ENCODE peak calls at places on chromosome 19, in seven cellular contexts. One of them, this sample, is unnamed.

GRCh38 chr19:38778733-38779132 is 5.4 kb upstream of the LGALS7 start:
- DNase-seq in GM12878: no peak
- DNase-seq in HepG2: no peak
- DNase-seq in HCT116: no peak
- DNase-seq in H1: no peak
- DNase-seq in K562: no peak
- DNase-seq in Panc1: no peak
- DNase-seq in this sample: no peak

GRCh38 chr19:55538132-55538531 is 1.2 kb upstream of the SBK2 start:
- DNase-seq in GM12878: no peak
- DNase-seq in HepG2: no peak
- DNase-seq in HCT116: no peak
- DNase-seq in H1: no peak
- DNase-seq in K562: no peak
- DNase-seq in Panc1: no peak
- DNase-seq in this sample: no peak

GRCh38 chr19:55216461-55217198 is 7.3 kb upstream of the PTPRH start:
- DNase-seq in GM12878: no peak
- DNase-seq in HepG2: peak
- DNase-seq in HCT116: peak
- DNase-seq in H1: peak
- DNase-seq in K562: peak
- DNase-seq in Panc1: peak
- DNase-seq in this sample: peak

GRCh38 chr19:42316223-42317211 is 3.4 kb downstream of the TMEM145 start:
- DNase-seq in GM12878: peak
- DNase-seq in HepG2: peak
- DNase-seq in HCT116: no peak
- DNase-seq in H1: no peak
- DNase-seq in K562: peak
- DNase-seq in Panc1: no peak
- DNase-seq in this sample: peak

GRCh38 chr19:41541990-41542584 is 33.9 kb upstream of the CEACAM21 start:
- DNase-seq in GM12878: no peak
- DNase-seq in HepG2: peak
- DNase-seq in HCT116: peak
- DNase-seq in H1: no peak
- DNase-seq in K562: peak
- DNase-seq in Panc1: no peak
- DNase-seq in this sample: peak

GRCh38 chr19:49224856-49225255 is 67.3 kb downstream of the TRPM4 start:
- DNase-seq in GM12878: no peak
- DNase-seq in HepG2: peak
- DNase-seq in HCT116: peak
- DNase-seq in H1: peak
- DNase-seq in K562: peak
- DNase-seq in Panc1: no peak
- DNase-seq in this sample: peak

GRCh38 chr19:20858218-20858617 is 64.8 kb upstream of the ZNF85 start:
- DNase-seq in GM12878: no peak
- DNase-seq in HepG2: no peak
- DNase-seq in HCT116: no peak
- DNase-seq in H1: no peak
- DNase-seq in K562: no peak
- DNase-seq in Panc1: no peak
- DNase-seq in this sample: no peak

GRCh38 chr19:16017138-16017490 is 59.2 kb upstream of the TPM4 start:
- DNase-seq in GM12878: no peak
- DNase-seq in HepG2: no peak
- DNase-seq in HCT116: no peak
- DNase-seq in H1: no peak
- DNase-seq in K562: no peak
- DNase-seq in Panc1: no peak
- DNase-seq in this sample: peak

GRCh38 chr19:41426952-41427646 is at the start of gene B3GNT8:
- DNase-seq in GM12878: no peak
- DNase-seq in HepG2: peak
- DNase-seq in HCT116: no peak
- DNase-seq in H1: peak
- DNase-seq in K562: peak
- DNase-seq in Panc1: no peak
- DNase-seq in this sample: peak

GRCh38 chr19:55118401-55118991 is 1.1 kb upstream of the PPP1R12C start:
- DNase-seq in GM12878: no peak
- DNase-seq in HepG2: no peak
- DNase-seq in HCT116: no peak
- DNase-seq in H1: peak
- DNase-seq in K562: peak
- DNase-seq in Panc1: no peak
- DNase-seq in this sample: no peak

GRCh38 chr19:48696353-48697010 is 711 bp downstream of the FUT2 start:
- DNase-seq in GM12878: no peak
- DNase-seq in HepG2: no peak
- DNase-seq in HCT116: no peak
- DNase-seq in H1: no peak
- DNase-seq in K562: no peak
- DNase-seq in Panc1: no peak
- DNase-seq in this sample: no peak

GRCh38 chr19:45130888-45131615 is 29.7 kb downstream of the NKPD1 start:
- DNase-seq in GM12878: no peak
- DNase-seq in HepG2: peak
- DNase-seq in HCT116: peak
- DNase-seq in H1: no peak
- DNase-seq in K562: no peak
- DNase-seq in Panc1: no peak
- DNase-seq in this sample: no peak

GRCh38 chr19:7986321-7987083 is 18.9 kb downstream of the ELAVL1 start:
- DNase-seq in GM12878: no peak
- DNase-seq in HepG2: no peak
- DNase-seq in HCT116: no peak
- DNase-seq in H1: no peak
- DNase-seq in K562: no peak
- DNase-seq in Panc1: peak
- DNase-seq in this sample: no peak

GRCh38 chr19:13978306-13978705 is 26.0 kb downstream of the DCAF15 start:
- DNase-seq in GM12878: no peak
- DNase-seq in HepG2: no peak
- DNase-seq in HCT116: no peak
- DNase-seq in H1: peak
- DNase-seq in K562: peak
- DNase-seq in Panc1: no peak
- DNase-seq in this sample: peak

GRCh38 chr19:42105358-42105757 is 26.9 kb downstream of the POU2F2 start:
- DNase-seq in GM12878: no peak
- DNase-seq in HepG2: no peak
- DNase-seq in HCT116: no peak
- DNase-seq in H1: no peak
- DNase-seq in K562: no peak
- DNase-seq in Panc1: no peak
- DNase-seq in this sample: no peak

GRCh38 chr19:19306191-19306590 is 14.1 kb downstream of the SUGP1 start:
- DNase-seq in GM12878: no peak
- DNase-seq in HepG2: no peak
- DNase-seq in HCT116: no peak
- DNase-seq in H1: no peak
- DNase-seq in K562: no peak
- DNase-seq in Panc1: no peak
- DNase-seq in this sample: no peak

GRCh38 chr19:5036733-5037681 is 68.1 kb downstream of the KDM4B start:
- DNase-seq in GM12878: no peak
- DNase-seq in HepG2: no peak
- DNase-seq in HCT116: no peak
- DNase-seq in H1: no peak
- DNase-seq in K562: no peak
- DNase-seq in Panc1: no peak
- DNase-seq in this sample: peak

GRCh38 chr19:5039642-5040543 is 71.0 kb downstream of the KDM4B start:
- DNase-seq in GM12878: no peak
- DNase-seq in HepG2: no peak
- DNase-seq in HCT116: no peak
- DNase-seq in H1: no peak
- DNase-seq in K562: no peak
- DNase-seq in Panc1: no peak
- DNase-seq in this sample: no peak

GRCh38 chr19:5035817-5036732 is 67.2 kb downstream of the KDM4B start:
- DNase-seq in GM12878: no peak
- DNase-seq in HepG2: no peak
- DNase-seq in HCT116: no peak
- DNase-seq in H1: no peak
- DNase-seq in K562: no peak
- DNase-seq in Panc1: no peak
- DNase-seq in this sample: no peak

GRCh38 chr19:5038631-5039271 is 69.8 kb downstream of the KDM4B start:
- DNase-seq in GM12878: no peak
- DNase-seq in HepG2: peak
- DNase-seq in HCT116: no peak
- DNase-seq in H1: no peak
- DNase-seq in K562: peak
- DNase-seq in Panc1: no peak
- DNase-seq in this sample: peak

DNA sequence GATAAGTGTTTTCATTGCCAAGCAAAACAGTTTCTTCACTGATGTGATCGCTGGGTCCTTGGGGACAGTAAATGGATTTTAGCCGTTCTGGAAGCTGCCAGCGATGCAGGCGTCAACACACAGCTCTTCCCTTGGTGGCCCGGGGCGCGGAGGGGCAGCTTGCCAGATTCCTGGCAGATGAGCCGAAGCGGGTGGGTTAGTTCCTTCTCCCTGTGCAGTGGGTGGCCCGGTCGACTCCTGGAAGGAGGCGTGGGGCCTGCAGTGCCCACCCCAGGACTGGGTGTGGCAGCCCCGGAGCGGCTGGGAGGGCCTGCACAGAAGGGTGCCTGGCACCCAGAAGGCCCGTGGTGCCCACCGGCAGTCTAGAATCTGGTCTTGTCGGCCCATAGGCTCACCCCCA is 69.0 kb downstream of the KDM4B start:
- DNase-seq in GM12878: no peak
- DNase-seq in HepG2: no peak
- DNase-seq in HCT116: no peak
- DNase-seq in H1: no peak
- DNase-seq in K562: no peak
- DNase-seq in Panc1: no peak
- DNase-seq in this sample: peak
- TF ChIP-seq SIN3A in GM12878: no peak
- TF ChIP-seq SIN3A in HepG2: no peak
- TF ChIP-seq SIN3A in HCT116: no peak
- TF ChIP-seq SIN3A in H1: no peak
- TF ChIP-seq SIN3A in K562: no peak
- TF ChIP-seq SIN3A in Panc1: no peak
- TF ChIP-seq SIN3A in this sample: no peak

DNA sequence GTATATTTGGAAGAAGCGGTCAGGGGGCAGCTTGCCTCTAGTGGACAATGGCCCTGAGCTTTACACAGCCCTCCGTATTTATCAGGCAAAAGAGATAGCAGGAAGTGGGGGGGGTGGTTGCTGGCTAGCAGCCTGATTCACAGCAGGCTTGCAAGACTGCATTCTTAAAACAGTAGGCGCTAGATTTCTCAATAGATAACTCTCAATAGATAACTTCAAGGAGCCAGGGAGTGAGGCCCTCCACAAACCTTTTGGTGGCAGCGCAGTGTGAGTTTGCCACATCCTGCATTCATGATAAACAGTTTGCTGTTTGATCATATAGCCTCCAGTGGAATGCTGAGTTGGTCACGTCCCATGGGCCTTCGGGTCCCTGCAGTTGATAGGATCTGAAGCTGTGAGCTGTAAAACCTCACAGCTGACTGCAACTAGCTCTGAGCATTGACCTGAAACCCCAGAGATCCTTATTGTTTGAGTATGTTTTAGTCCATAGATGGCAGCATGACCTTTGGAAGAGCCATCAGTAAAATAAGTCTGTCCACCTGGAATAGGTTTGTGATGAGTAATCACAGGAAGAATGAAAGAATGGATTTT is 12.2 kb downstream of the FPR3 start:
- DNase-seq in GM12878: no peak
- DNase-seq in HepG2: peak
- DNase-seq in HCT116: no peak
- DNase-seq in H1: peak
- DNase-seq in K562: peak
- DNase-seq in Panc1: no peak
- DNase-seq in this sample: no peak
- TF ChIP-seq SIN3A in GM12878: no peak
- TF ChIP-seq SIN3A in HepG2: no peak
- TF ChIP-seq SIN3A in HCT116: no peak
- TF ChIP-seq SIN3A in H1: no peak
- TF ChIP-seq SIN3A in K562: no peak
- TF ChIP-seq SIN3A in Panc1: no peak
- TF ChIP-seq SIN3A in this sample: no peak

GRCh38 chr19:10393137-10393536 is 10.2 kb downstream of the CDC37 start:
- DNase-seq in GM12878: no peak
- DNase-seq in HepG2: no peak
- DNase-seq in HCT116: no peak
- DNase-seq in H1: no peak
- DNase-seq in K562: no peak
- DNase-seq in Panc1: no peak
- DNase-seq in this sample: no peak

GRCh38 chr19:10389863-10390262 is 9.5 kb upstream of the TYK2 start:
- DNase-seq in GM12878: no peak
- DNase-seq in HepG2: no peak
- DNase-seq in HCT116: no peak
- DNase-seq in H1: no peak
- DNase-seq in K562: no peak
- DNase-seq in Panc1: no peak
- DNase-seq in this sample: no peak

GRCh38 chr19:10390652-10391286 is 10.4 kb upstream of the TYK2 start:
- DNase-seq in GM12878: no peak
- DNase-seq in HepG2: peak
- DNase-seq in HCT116: peak
- DNase-seq in H1: no peak
- DNase-seq in K562: peak
- DNase-seq in Panc1: peak
- DNase-seq in this sample: peak

GRCh38 chr19:10392120-10392519 is 11.2 kb downstream of the CDC37 start:
- DNase-seq in GM12878: no peak
- DNase-seq in HepG2: no peak
- DNase-seq in HCT116: no peak
- DNase-seq in H1: no peak
- DNase-seq in K562: no peak
- DNase-seq in Panc1: no peak
- DNase-seq in this sample: no peak

DNA sequence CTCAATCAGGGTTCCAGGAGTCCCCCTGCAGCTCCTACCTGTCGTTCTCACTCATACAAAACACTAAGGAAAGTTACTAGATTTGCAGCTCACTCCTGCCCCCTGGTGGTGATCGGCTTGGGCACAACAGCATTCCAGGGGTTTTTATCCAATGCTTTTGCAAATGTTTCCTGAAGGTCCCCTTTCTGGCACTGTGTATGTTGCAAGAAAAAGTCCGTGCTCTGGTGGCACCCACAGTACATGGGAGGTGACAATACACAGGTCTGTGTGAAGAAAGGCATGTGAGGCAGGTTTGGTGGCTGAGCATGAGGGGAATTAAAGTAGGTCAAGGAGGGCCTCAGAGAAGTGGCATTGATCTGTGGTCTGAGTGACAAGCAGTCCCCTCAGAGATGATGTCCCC is 8.6 kb upstream of the TYK2 start:
- DNase-seq in GM12878: peak
- DNase-seq in HepG2: peak
- DNase-seq in HCT116: peak
- DNase-seq in H1: peak
- DNase-seq in K562: peak
- DNase-seq in Panc1: peak
- DNase-seq in this sample: peak
- TF ChIP-seq SIN3A in GM12878: no peak
- TF ChIP-seq SIN3A in HepG2: no peak
- TF ChIP-seq SIN3A in HCT116: no peak
- TF ChIP-seq SIN3A in H1: no peak
- TF ChIP-seq SIN3A in K562: no peak
- TF ChIP-seq SIN3A in Panc1: no peak
- TF ChIP-seq SIN3A in this sample: peak

GRCh38 chr19:4578552-4579248 is 19.2 kb upstream of the SEMA6B start:
- DNase-seq in GM12878: no peak
- DNase-seq in HepG2: no peak
- DNase-seq in HCT116: no peak
- DNase-seq in H1: no peak
- DNase-seq in K562: no peak
- DNase-seq in Panc1: no peak
- DNase-seq in this sample: peak
- TF ChIP-seq SIN3A in GM12878: no peak
- TF ChIP-seq SIN3A in HepG2: no peak
- TF ChIP-seq SIN3A in HCT116: no peak
- TF ChIP-seq SIN3A in H1: no peak
- TF ChIP-seq SIN3A in K562: no peak
- TF ChIP-seq SIN3A in Panc1: no peak
- TF ChIP-seq SIN3A in this sample: no peak

This sample was measured in SK-N-SH.